ENCODE peak calls at places on chromosomes 5 and 9, in four cellular contexts. C, V, O and X are unnamed samples.

GRCh38 chr5:32534056-32534455 is 51.3 kb upstream of the SUB1 start:
- DNase-seq in O (no peak), C (no peak), V (no peak), X (no peak)

GRCh38 chr9:84151236-84151635 is 170.6 kb downstream of the RMI1 start:
- DNase-seq in C (no peak), O (peak; percentile 82), V (no peak), X (no peak)

GRCh38 chr5:122315511-122315910 is 3.5 kb downstream of the SNCAIP start:
- DNase-seq in V (no peak), C (no peak), O (no peak), X (no peak)

GRCh38 chr9:27487927-27488326 is 36.2 kb upstream of the IFNK start:
- DNase-seq in O (no peak), C (no peak), V (no peak), X (no peak)

GRCh38 chr5:147796556-147797308 is 14.2 kb upstream of the JAKMIP2 start:
- DNase-seq in C (no peak), O (no peak), V (no peak), X (no peak)

GRCh38 chr5:6766558-6767191 is 53.4 kb downstream of the TENT4A start:
- DNase-seq in V (no peak), C (peak; percentile 96), O (no peak), X (no peak)

GRCh38 chr9:70607926-70608325 is 193.5 kb upstream of the KLF9 start:
- DNase-seq in V (no peak), C (no peak), O (no peak), X (no peak)

GRCh38 chr5:16135003-16135402 is 44.6 kb downstream of the MARCHF11 start:
- DNase-seq in O (no peak), V (no peak), C (no peak), X (no peak)

GRCh38 chr5:124906339-124907097 is 160.1 kb upstream of the ZNF608 start:
- DNase-seq in V (no peak), O (peak; percentile 59), C (no peak), X (no peak)

GRCh38 chr5:36769129-36769528 is 107.4 kb upstream of the NIPBL start:
- DNase-seq in C (no peak), O (no peak), V (no peak), X (no peak)

GRCh38 chr5:38706376-38706775 is 139.4 kb upstream of the OSMR start:
- DNase-seq in O (no peak), C (no peak), V (no peak), X (no peak)

GRCh38 chr5:166786178-166786577 is 1505.3 kb upstream of the WWC1 start:
- DNase-seq in O (no peak), V (no peak), C (no peak), X (no peak)

GRCh38 chr5:166786889-166787288 is 1504.6 kb upstream of the WWC1 start:
- DNase-seq in O (peak; percentile 10), V (no peak), C (no peak), X (no peak)

GRCh38 chr5:166784545-166785078 is 1506.8 kb upstream of the WWC1 start:
- DNase-seq in C (no peak), O (no peak), V (no peak), X (no peak)

GRCh38 chr5:166781729-166782128 is 1509.7 kb upstream of the WWC1 start:
- DNase-seq in O (peak; percentile 83), C (no peak), V (no peak), X (no peak)
- TF ChIP-seq REST in O (no peak), C (no peak), V (no peak), X (no peak)

GRCh38 chr5:74421365-74421764 is 219.2 kb downstream of the ENC1 start:
- DNase-seq in C (no peak), V (no peak), O (no peak), X (no peak)

GRCh38 chr5:74420220-74420619 is 220.3 kb downstream of the ENC1 start:
- DNase-seq in V (no peak), O (no peak), C (no peak), X (no peak)

GRCh38 chr5:74419468-74419867 is 221.1 kb downstream of the ENC1 start:
- DNase-seq in C (no peak), O (no peak), V (no peak), X (no peak)

GRCh38 chr5:74415695-74416102 is 224.8 kb downstream of the ENC1 start:
- DNase-seq in C (no peak), V (no peak), O (no peak), X (no peak)

GRCh38 chr5:74418709-74419108 is 221.8 kb downstream of the ENC1 start:
- DNase-seq in V (no peak), O (no peak), C (no peak), X (no peak)
- TF ChIP-seq JUNB in V (no peak), O (no peak), C (no peak), X (no peak)

DNA sequence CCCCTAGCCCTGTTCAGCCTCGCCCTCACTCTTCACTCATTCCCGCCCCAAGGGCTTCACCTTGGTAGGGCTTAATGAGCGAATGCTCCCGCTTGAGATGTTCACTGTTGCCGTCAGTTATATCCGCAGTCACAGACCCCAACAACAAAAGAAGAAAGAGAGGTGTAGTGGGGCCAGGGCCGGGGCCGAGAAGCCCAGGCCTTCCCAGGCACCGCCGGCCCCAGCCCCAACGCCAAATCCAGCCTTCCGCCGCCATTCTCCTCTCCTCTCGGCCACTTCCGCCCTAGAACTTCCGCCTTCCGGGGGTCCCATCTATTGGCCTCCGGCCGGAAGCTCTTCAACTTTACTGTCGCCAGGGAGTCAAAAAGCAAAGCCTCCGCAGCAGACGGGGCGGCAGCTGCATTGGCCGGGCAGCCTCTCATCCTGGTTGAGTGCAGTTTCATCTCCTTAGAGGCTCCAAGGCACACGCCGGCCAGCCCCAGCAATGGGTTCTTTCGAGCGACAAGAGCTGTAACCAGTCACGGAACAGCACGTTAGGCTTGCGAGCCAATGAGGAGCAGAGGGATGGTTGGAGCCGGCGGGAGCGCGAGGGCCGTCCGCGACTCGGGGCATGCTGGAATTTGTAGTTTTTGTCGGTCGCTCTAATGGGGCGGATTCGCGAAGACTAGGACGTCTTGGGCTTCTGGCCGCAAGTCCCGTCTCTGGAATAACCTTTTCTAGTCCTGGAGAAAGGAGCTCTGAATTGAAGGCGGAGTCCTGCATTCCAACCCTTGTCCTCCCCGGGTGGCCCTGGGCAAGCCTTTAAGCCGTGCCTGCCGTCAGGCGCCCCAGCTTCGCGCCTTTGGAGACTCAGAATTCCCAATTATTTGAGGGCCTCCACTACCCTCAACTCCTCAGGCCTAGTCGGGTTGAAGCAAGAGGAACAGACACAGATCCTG is at the start of gene LMAN2:
- DNase-seq in O (peak; percentile 98), C (peak; percentile 94), V (peak; percentile 93), X (peak; percentile 93)
- TF ChIP-seq REST in O (no peak), C (no peak), V (no peak), X (peak; percentile 9)

DNA sequence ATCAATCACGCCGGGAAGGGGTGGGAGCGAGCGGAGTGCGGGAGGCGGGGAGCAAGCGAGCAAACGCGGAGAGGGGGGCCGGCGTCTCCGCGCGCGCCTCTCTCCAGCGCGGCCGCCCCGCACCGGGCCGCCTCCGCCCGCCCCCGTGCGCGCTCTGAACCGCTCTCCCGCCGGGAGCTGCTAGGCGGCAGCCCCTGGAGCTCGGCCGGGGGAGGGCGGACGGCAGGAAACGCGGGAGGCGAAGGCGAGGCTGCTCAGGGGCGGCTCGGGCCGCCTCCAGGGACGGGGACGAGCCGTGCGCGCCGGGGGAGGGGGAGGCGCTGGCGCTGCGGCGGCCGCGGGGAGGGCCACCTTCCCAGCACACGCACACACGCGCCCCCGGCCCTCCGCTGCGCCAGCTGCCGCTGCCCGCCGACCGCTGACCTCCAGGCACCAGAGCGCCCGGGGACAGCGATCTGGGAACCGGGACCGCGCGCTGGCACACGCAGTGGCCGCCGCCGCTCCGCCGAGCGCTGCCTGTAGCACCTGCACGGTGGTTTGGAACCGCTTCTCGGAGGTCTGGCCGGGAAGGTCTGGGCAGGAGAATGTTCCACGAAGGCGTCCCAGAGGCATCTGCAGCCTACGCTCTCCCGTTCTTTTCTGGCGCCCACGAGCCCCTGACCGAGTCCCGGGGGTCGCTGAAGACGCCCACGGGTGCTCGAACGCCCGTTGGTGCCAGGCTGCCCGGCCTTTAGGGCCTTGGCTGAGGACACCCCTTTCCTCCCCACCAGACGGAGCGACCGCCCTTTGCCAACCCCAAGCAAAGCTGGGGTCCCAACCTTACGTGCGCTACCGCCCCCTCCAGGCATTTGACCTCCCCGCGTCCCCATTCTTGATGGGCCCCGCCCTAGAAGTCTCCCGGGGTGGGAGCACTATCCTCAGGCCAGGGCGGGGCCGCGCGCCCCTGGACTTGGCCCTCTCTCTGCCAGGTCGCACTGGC is at the start of gene GABBR2:
- DNase-seq in V (peak; percentile 62), C (no peak), O (peak; percentile 68), X (no peak)
- TF ChIP-seq JUNB in V (no peak), C (no peak), O (no peak), X (no peak)

GRCh38 chr5:139997276-139997675 is 45.8 kb downstream of the NRG2 start:
- DNase-seq in C (no peak), O (no peak), V (no peak), X (no peak)

GRCh38 chr5:140000332-140000731 is 42.8 kb downstream of the NRG2 start:
- DNase-seq in C (no peak), O (no peak), V (no peak), X (no peak)

GRCh38 chr5:139994234-139994633 is 48.9 kb downstream of the NRG2 start:
- DNase-seq in C (no peak), O (no peak), V (no peak), X (no peak)

GRCh38 chr5:139998837-139999236 is 44.3 kb downstream of the NRG2 start:
- DNase-seq in C (no peak), O (no peak), V (no peak), X (no peak)

GRCh38 chr5:139995929-139996328 is 47.2 kb downstream of the NRG2 start:
- DNase-seq in O (no peak), V (no peak), C (no peak), X (no peak)
- TF ChIP-seq REST in O (no peak), V (no peak), C (no peak), X (no peak)

DNA sequence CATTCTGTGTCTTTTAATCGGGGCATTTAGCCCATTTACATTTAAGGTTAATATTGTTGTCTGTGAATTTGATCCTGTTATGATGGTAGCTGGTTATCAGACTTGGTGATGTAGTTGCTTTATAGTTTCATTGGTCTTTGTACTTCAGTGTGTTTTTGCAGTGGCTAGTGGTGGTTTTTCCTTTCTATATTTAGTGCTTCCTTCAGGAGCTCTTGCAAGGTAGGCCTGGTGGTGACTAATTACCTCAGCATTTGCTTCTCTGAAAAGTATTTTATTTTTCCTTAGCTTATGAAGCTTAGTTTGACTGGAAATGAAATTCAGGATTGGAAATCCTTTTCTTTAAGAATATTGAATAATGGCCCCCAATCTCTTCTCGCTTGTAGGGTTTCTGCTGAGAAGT is 156.9 kb downstream of the CNTLN start:
- DNase-seq in O (no peak), V (no peak), C (no peak), X (no peak)
- TF ChIP-seq JUNB in O (no peak), V (no peak), C (no peak), X (no peak)

GRCh38 chr9:6708732-6709131 is 49.0 kb upstream of the KDM4C start:
- DNase-seq in O (peak; percentile 68), V (no peak), C (no peak), X (no peak)

DNA sequence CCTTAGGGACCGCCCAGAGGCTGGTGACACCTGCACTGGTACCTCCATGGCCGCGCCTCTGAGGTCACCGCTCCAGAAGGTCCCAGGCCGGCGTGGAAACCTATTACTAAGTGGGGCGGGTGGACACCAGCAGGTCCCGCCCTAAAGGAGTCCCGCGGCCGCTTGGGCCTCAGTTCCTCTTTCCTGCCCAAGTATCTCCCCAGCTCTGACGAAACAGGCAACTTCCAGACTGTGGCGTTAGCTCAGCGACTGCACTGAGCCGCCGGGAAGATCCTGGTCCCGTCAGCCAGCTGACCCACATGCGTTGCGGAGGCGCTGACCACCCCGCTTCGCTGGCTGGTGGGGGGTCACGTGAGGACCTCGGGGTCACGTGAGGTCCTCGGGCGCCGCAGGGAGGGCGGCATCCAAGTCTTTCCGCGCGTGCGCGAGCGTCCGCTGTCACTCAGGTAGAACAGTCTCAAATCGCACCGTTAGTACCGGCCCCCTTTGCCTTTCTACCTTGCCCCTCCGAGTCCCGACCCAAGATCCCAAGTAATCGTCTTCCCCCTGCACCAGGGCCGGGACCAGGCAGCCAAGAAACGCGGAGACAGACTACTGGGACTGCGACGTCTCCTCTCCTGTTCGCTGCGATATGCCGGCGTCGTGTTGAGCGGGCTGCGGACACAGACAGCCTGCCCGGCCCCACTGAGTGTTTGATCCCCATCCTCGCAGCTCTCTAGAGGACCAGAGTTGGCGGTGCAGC is 53.7 kb upstream of the KDM4C start:
- DNase-seq in C (peak; percentile 94), V (no peak), O (peak; percentile 97), X (no peak)
- TF ChIP-seq REST in C (no peak), V (no peak), O (no peak), X (no peak)